ENCODE peak calls at places on chromosomes 7 and 10, in ten cellular contexts. One of them, this sample, is unnamed.

GRCh38 chr10:28241766-28242399 is 61.0 kb downstream of the MPP7 start:
- DNase-seq in IMR-90: peak; percentile 70
- DNase-seq in heart right ventricle: peak; percentile 28
- DNase-seq in natural killer cell: no peak
- DNase-seq in CD8-positive, alpha-beta T cell: peak; percentile 12
- DNase-seq in colonic mucosa: no peak
- DNase-seq in astrocyte of the cerebellum: peak; percentile 60
- DNase-seq in HFF-Myc: peak; percentile 63
- DNase-seq in B cell: peak; percentile 46
- DNase-seq in GM13976: peak; percentile 27
- DNase-seq in this sample: no peak

GRCh38 chr10:10870523-10871241 is 147.0 kb upstream of the CELF2 start:
- DNase-seq in colonic mucosa: no peak
- DNase-seq in CD8-positive, alpha-beta T cell: no peak
- DNase-seq in natural killer cell: no peak
- DNase-seq in heart right ventricle: no peak
- DNase-seq in HFF-Myc: no peak
- DNase-seq in B cell: no peak
- DNase-seq in GM13976: peak; percentile 12
- DNase-seq in astrocyte of the cerebellum: no peak
- DNase-seq in IMR-90: no peak
- DNase-seq in this sample: no peak

GRCh38 chr7:70208236-70209063 is 610.2 kb downstream of the AUTS2 start:
- DNase-seq in natural killer cell: no peak
- DNase-seq in CD8-positive, alpha-beta T cell: no peak
- DNase-seq in IMR-90: no peak
- DNase-seq in GM13976: no peak
- DNase-seq in colonic mucosa: no peak
- DNase-seq in HFF-Myc: no peak
- DNase-seq in heart right ventricle: no peak
- DNase-seq in B cell: no peak
- DNase-seq in astrocyte of the cerebellum: no peak
- DNase-seq in this sample: no peak

GRCh38 chr7:29335188-29336083 is 140.9 kb downstream of the CHN2 start:
- DNase-seq in heart right ventricle: no peak
- DNase-seq in astrocyte of the cerebellum: no peak
- DNase-seq in CD8-positive, alpha-beta T cell: no peak
- DNase-seq in GM13976: no peak
- DNase-seq in B cell: no peak
- DNase-seq in natural killer cell: no peak
- DNase-seq in IMR-90: no peak
- DNase-seq in HFF-Myc: no peak
- DNase-seq in colonic mucosa: no peak
- DNase-seq in this sample: no peak

GRCh38 chr7:30831936-30832335 is 60.7 kb downstream of the MINDY4 start:
- DNase-seq in heart right ventricle: no peak
- DNase-seq in HFF-Myc: no peak
- DNase-seq in IMR-90: no peak
- DNase-seq in natural killer cell: no peak
- DNase-seq in astrocyte of the cerebellum: no peak
- DNase-seq in colonic mucosa: no peak
- DNase-seq in B cell: no peak
- DNase-seq in GM13976: no peak
- DNase-seq in CD8-positive, alpha-beta T cell: no peak
- DNase-seq in this sample: no peak

GRCh38 chr7:87001214-87001613 is 58.2 kb downstream of the ELAPOR2 start:
- DNase-seq in GM13976: no peak
- DNase-seq in astrocyte of the cerebellum: peak; percentile 55
- DNase-seq in HFF-Myc: no peak
- DNase-seq in colonic mucosa: no peak
- DNase-seq in B cell: no peak
- DNase-seq in natural killer cell: no peak
- DNase-seq in IMR-90: no peak
- DNase-seq in CD8-positive, alpha-beta T cell: no peak
- DNase-seq in heart right ventricle: no peak
- DNase-seq in this sample: no peak

GRCh38 chr7:120226188-120226587 is 46.8 kb upstream of the KCND2 start:
- DNase-seq in IMR-90: no peak
- DNase-seq in CD8-positive, alpha-beta T cell: no peak
- DNase-seq in colonic mucosa: no peak
- DNase-seq in natural killer cell: no peak
- DNase-seq in heart right ventricle: no peak
- DNase-seq in astrocyte of the cerebellum: no peak
- DNase-seq in B cell: no peak
- DNase-seq in GM13976: no peak
- DNase-seq in HFF-Myc: no peak
- DNase-seq in this sample: no peak

GRCh38 chr7:4386190-4386589 is 295.9 kb upstream of the FOXK1 start:
- DNase-seq in GM13976: no peak
- DNase-seq in heart right ventricle: no peak
- DNase-seq in HFF-Myc: no peak
- DNase-seq in B cell: no peak
- DNase-seq in CD8-positive, alpha-beta T cell: no peak
- DNase-seq in astrocyte of the cerebellum: no peak
- DNase-seq in IMR-90: no peak
- DNase-seq in natural killer cell: no peak
- DNase-seq in colonic mucosa: no peak
- DNase-seq in this sample: no peak

GRCh38 chr10:34815174-34816066 is at the start of gene PARD3:
- DNase-seq in B cell: no peak
- DNase-seq in IMR-90: peak; percentile 51
- DNase-seq in natural killer cell: no peak
- DNase-seq in HFF-Myc: no peak
- DNase-seq in GM13976: peak; percentile 83
- DNase-seq in astrocyte of the cerebellum: peak; percentile 15
- DNase-seq in heart right ventricle: peak; percentile 58
- DNase-seq in CD8-positive, alpha-beta T cell: no peak
- DNase-seq in colonic mucosa: peak; percentile 69
- DNase-seq in this sample: peak; percentile 59

GRCh38 chr7:96772295-96772694 is 62.6 kb upstream of the SEM1 start:
- DNase-seq in GM13976: no peak
- DNase-seq in astrocyte of the cerebellum: no peak
- DNase-seq in heart right ventricle: no peak
- DNase-seq in IMR-90: no peak
- DNase-seq in B cell: no peak
- DNase-seq in CD8-positive, alpha-beta T cell: no peak
- DNase-seq in HFF-Myc: no peak
- DNase-seq in natural killer cell: no peak
- DNase-seq in colonic mucosa: no peak
- DNase-seq in this sample: no peak

DNA sequence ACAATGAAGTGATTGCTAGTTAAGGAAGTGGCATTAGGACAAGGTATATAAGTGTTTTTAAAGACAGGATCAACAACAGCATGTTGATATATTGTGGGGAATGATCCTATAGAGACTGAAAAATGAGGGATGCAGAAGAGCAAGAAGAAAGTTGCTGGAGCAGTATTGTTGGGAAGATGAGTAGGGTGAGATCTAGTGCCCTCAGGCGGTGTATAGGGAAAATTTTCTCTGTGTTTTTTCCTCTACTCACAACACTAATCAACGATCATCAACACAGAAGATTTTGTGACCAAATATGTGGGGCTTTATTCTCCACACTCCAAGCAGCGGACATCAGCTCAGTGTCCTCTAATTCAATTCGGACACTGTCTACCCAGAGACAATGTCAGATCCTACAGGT is 9.6 kb upstream of the PTTG1IP2 start:
- DNase-seq in B cell: no peak
- DNase-seq in GM13976: no peak
- DNase-seq in IMR-90: peak; percentile 8
- DNase-seq in astrocyte of the cerebellum: no peak
- DNase-seq in colonic mucosa: no peak
- DNase-seq in HFF-Myc: no peak
- DNase-seq in CD8-positive, alpha-beta T cell: no peak
- DNase-seq in heart right ventricle: no peak
- DNase-seq in natural killer cell: no peak
- DNase-seq in this sample: no peak
- TF ChIP-seq CTCF in B cell: no peak
- TF ChIP-seq CTCF in GM13976: no peak
- TF ChIP-seq CTCF in IMR-90: no peak
- TF ChIP-seq CTCF in astrocyte of the cerebellum: no peak
- TF ChIP-seq CTCF in colonic mucosa: no peak
- TF ChIP-seq CTCF in HFF-Myc: no peak
- TF ChIP-seq CTCF in CD8-positive, alpha-beta T cell: no peak
- TF ChIP-seq CTCF in heart right ventricle: no peak
- TF ChIP-seq CTCF in natural killer cell: no peak
- TF ChIP-seq CTCF in this sample: peak; percentile 23

GRCh38 chr10:13779748-13780147 is 193.0 kb downstream of the PRPF18 start:
- DNase-seq in colonic mucosa: no peak
- DNase-seq in astrocyte of the cerebellum: no peak
- DNase-seq in IMR-90: no peak
- DNase-seq in natural killer cell: no peak
- DNase-seq in B cell: no peak
- DNase-seq in HFF-Myc: no peak
- DNase-seq in CD8-positive, alpha-beta T cell: no peak
- DNase-seq in GM13976: no peak
- DNase-seq in heart right ventricle: no peak
- DNase-seq in this sample: no peak

GRCh38 chr10:13788320-13788600 is 201.5 kb downstream of the PRPF18 start:
- DNase-seq in CD8-positive, alpha-beta T cell: no peak
- DNase-seq in GM13976: no peak
- DNase-seq in heart right ventricle: no peak
- DNase-seq in IMR-90: no peak
- DNase-seq in HFF-Myc: no peak
- DNase-seq in natural killer cell: no peak
- DNase-seq in colonic mucosa: no peak
- DNase-seq in B cell: no peak
- DNase-seq in astrocyte of the cerebellum: no peak
- DNase-seq in this sample: no peak

GRCh38 chr10:13788701-13789447 is 202.1 kb downstream of the PRPF18 start:
- DNase-seq in colonic mucosa: no peak
- DNase-seq in astrocyte of the cerebellum: no peak
- DNase-seq in HFF-Myc: no peak
- DNase-seq in natural killer cell: no peak
- DNase-seq in heart right ventricle: peak; percentile 52
- DNase-seq in IMR-90: peak; percentile 68
- DNase-seq in B cell: no peak
- DNase-seq in GM13976: no peak
- DNase-seq in CD8-positive, alpha-beta T cell: no peak
- DNase-seq in this sample: no peak

GRCh38 chr10:13787015-13787421 is 200.3 kb downstream of the PRPF18 start:
- DNase-seq in heart right ventricle: peak; percentile 46
- DNase-seq in IMR-90: peak; percentile 37
- DNase-seq in B cell: peak; percentile 76
- DNase-seq in CD8-positive, alpha-beta T cell: peak; percentile 54
- DNase-seq in natural killer cell: peak; percentile 63
- DNase-seq in HFF-Myc: no peak
- DNase-seq in astrocyte of the cerebellum: no peak
- DNase-seq in colonic mucosa: peak; percentile 26
- DNase-seq in GM13976: peak; percentile 73
- DNase-seq in this sample: no peak

GRCh38 chr10:13784067-13784466 is 197.3 kb downstream of the PRPF18 start:
- DNase-seq in astrocyte of the cerebellum: no peak
- DNase-seq in B cell: peak; percentile 60
- DNase-seq in CD8-positive, alpha-beta T cell: no peak
- DNase-seq in natural killer cell: no peak
- DNase-seq in IMR-90: peak; percentile 64
- DNase-seq in HFF-Myc: peak; percentile 24
- DNase-seq in GM13976: peak; percentile 49
- DNase-seq in heart right ventricle: no peak
- DNase-seq in colonic mucosa: no peak
- DNase-seq in this sample: no peak
- TF ChIP-seq CTCF in astrocyte of the cerebellum: peak; percentile 55
- TF ChIP-seq CTCF in B cell: peak; percentile 26
- TF ChIP-seq CTCF in CD8-positive, alpha-beta T cell: peak; percentile 38
- TF ChIP-seq CTCF in natural killer cell: no peak
- TF ChIP-seq CTCF in IMR-90: peak; percentile 54
- TF ChIP-seq CTCF in HFF-Myc: peak; percentile 52
- TF ChIP-seq CTCF in GM13976: no peak
- TF ChIP-seq CTCF in heart right ventricle: peak; percentile 19
- TF ChIP-seq CTCF in colonic mucosa: no peak
- TF ChIP-seq CTCF in this sample: peak; percentile 46

GRCh38 chr7:73739387-73739767 is 775 bp upstream of the ABHD11 start:
- DNase-seq in colonic mucosa: no peak
- DNase-seq in natural killer cell: no peak
- DNase-seq in GM13976: peak; percentile 53
- DNase-seq in IMR-90: no peak
- DNase-seq in heart right ventricle: no peak
- DNase-seq in B cell: no peak
- DNase-seq in HFF-Myc: no peak
- DNase-seq in astrocyte of the cerebellum: no peak
- DNase-seq in CD8-positive, alpha-beta T cell: no peak
- DNase-seq in this sample: no peak

GRCh38 chr7:73738220-73738611 is 386 bp downstream of the ABHD11 start:
- DNase-seq in IMR-90: peak; percentile 25
- DNase-seq in colonic mucosa: peak; percentile 87
- DNase-seq in heart right ventricle: no peak
- DNase-seq in CD8-positive, alpha-beta T cell: peak; percentile 54
- DNase-seq in HFF-Myc: no peak
- DNase-seq in GM13976: peak; percentile 87
- DNase-seq in natural killer cell: peak; percentile 41
- DNase-seq in B cell: peak; percentile 56
- DNase-seq in astrocyte of the cerebellum: no peak
- DNase-seq in this sample: no peak

GRCh38 chr7:73740212-73740611 is 1.6 kb upstream of the ABHD11 start:
- DNase-seq in heart right ventricle: no peak
- DNase-seq in colonic mucosa: no peak
- DNase-seq in CD8-positive, alpha-beta T cell: no peak
- DNase-seq in B cell: no peak
- DNase-seq in GM13976: no peak
- DNase-seq in HFF-Myc: no peak
- DNase-seq in astrocyte of the cerebellum: no peak
- DNase-seq in IMR-90: no peak
- DNase-seq in natural killer cell: no peak
- DNase-seq in this sample: no peak

GRCh38 chr7:73737491-73738219 is 947 bp downstream of the ABHD11 start:
- DNase-seq in natural killer cell: no peak
- DNase-seq in IMR-90: no peak
- DNase-seq in GM13976: no peak
- DNase-seq in HFF-Myc: no peak
- DNase-seq in colonic mucosa: no peak
- DNase-seq in heart right ventricle: no peak
- DNase-seq in B cell: no peak
- DNase-seq in astrocyte of the cerebellum: no peak
- DNase-seq in CD8-positive, alpha-beta T cell: no peak
- DNase-seq in this sample: no peak

GRCh38 chr7:73738612-73739386 is at the start of gene ABHD11:
- DNase-seq in colonic mucosa: peak; percentile 100
- DNase-seq in B cell: peak; percentile 98
- DNase-seq in IMR-90: peak; percentile 93
- DNase-seq in GM13976: peak; percentile 100
- DNase-seq in heart right ventricle: peak; percentile 97
- DNase-seq in HFF-Myc: peak; percentile 84
- DNase-seq in natural killer cell: peak; percentile 96
- DNase-seq in astrocyte of the cerebellum: peak; percentile 89
- DNase-seq in CD8-positive, alpha-beta T cell: peak; percentile 99
- DNase-seq in this sample: peak; percentile 97
- TF ChIP-seq CTCF in colonic mucosa: no peak
- TF ChIP-seq CTCF in B cell: no peak
- TF ChIP-seq CTCF in IMR-90: no peak
- TF ChIP-seq CTCF in GM13976: no peak
- TF ChIP-seq CTCF in heart right ventricle: no peak
- TF ChIP-seq CTCF in HFF-Myc: no peak
- TF ChIP-seq CTCF in natural killer cell: no peak
- TF ChIP-seq CTCF in astrocyte of the cerebellum: no peak
- TF ChIP-seq CTCF in CD8-positive, alpha-beta T cell: no peak
- TF ChIP-seq CTCF in this sample: no peak

GRCh38 chr7:18068745-18069144 is 41.1 kb upstream of the PRPS1L1 start:
- DNase-seq in natural killer cell: no peak
- DNase-seq in colonic mucosa: no peak
- DNase-seq in GM13976: no peak
- DNase-seq in HFF-Myc: no peak
- DNase-seq in CD8-positive, alpha-beta T cell: no peak
- DNase-seq in heart right ventricle: no peak
- DNase-seq in astrocyte of the cerebellum: no peak
- DNase-seq in B cell: no peak
- DNase-seq in IMR-90: no peak
- DNase-seq in this sample: no peak

GRCh38 chr7:18064242-18064838 is 36.7 kb upstream of the PRPS1L1 start:
- DNase-seq in GM13976: no peak
- DNase-seq in IMR-90: no peak
- DNase-seq in HFF-Myc: peak; percentile 7
- DNase-seq in colonic mucosa: peak; percentile 47
- DNase-seq in heart right ventricle: no peak
- DNase-seq in B cell: no peak
- DNase-seq in natural killer cell: no peak
- DNase-seq in astrocyte of the cerebellum: no peak
- DNase-seq in CD8-positive, alpha-beta T cell: no peak
- DNase-seq in this sample: no peak
- TF ChIP-seq CTCF in GM13976: peak; percentile 37
- TF ChIP-seq CTCF in IMR-90: peak; percentile 30
- TF ChIP-seq CTCF in HFF-Myc: peak; percentile 58
- TF ChIP-seq CTCF in colonic mucosa: peak; percentile 33
- TF ChIP-seq CTCF in heart right ventricle: peak; percentile 55
- TF ChIP-seq CTCF in B cell: peak; percentile 58
- TF ChIP-seq CTCF in natural killer cell: peak; percentile 48
- TF ChIP-seq CTCF in astrocyte of the cerebellum: peak; percentile 49
- TF ChIP-seq CTCF in CD8-positive, alpha-beta T cell: no peak
- TF ChIP-seq CTCF in this sample: peak; percentile 48